ENCODE peak calls at places on chromosomes 12 and 14, in five cellular contexts. U is transverse colon, C is stomach, W is SK-N-SH, S is endothelial cell of umbilical vein. G is an unnamed sample. For H3K4me1, the result is how much of the 10 kb centered on the place peaks cover.

GRCh38 chr12:20272801-20273200 is 95.5 kb upstream of the PDE3A start:
- DNase-seq in U (no peak), C (no peak), W (no peak), S (no peak), G (no peak)

GRCh38 chr12:29754235-29755189 is 29.2 kb downstream of the TMTC1 start:
- DNase-seq in U (no peak), C (no peak), W (no peak), S (peak), G (no peak)

GRCh38 chr14:61713724-61714437 is 18.6 kb downstream of the HIF1A start:
- DNase-seq in U (no peak), C (no peak), W (no peak), S (no peak), G (no peak)

GRCh38 chr12:13404111-13404628 is 207.6 kb downstream of the EMP1 start:
- DNase-seq in U (no peak), C (no peak), W (no peak), S (no peak), G (no peak)

GRCh38 chr12:131867891-131868675 is 26.3 kb upstream of the ULK1 start:
- DNase-seq in U (no peak), C (no peak), W (peak), S (no peak), G (no peak)

GRCh38 chr14:56422703-56423213 is 156.8 kb upstream of the TMEM260 start:
- DNase-seq in U (peak), C (peak), W (peak), S (peak), G (peak)

GRCh38 chr12:93426406-93426805 is 15.3 kb downstream of the UBE2N start:
- DNase-seq in U (no peak), C (no peak), W (no peak), S (peak), G (no peak)

GRCh38 chr12:89349814-89350213 is 2.5 kb downstream of the DUSP6 start:
- DNase-seq in U (peak), C (no peak), W (peak), S (peak), G (peak)

GRCh38 chr12:7108928-7109920 is at the start of gene C1RL:
- DNase-seq in U (peak), C (peak), W (peak), S (peak), G (peak)

GRCh38 chr14:88868558-88869159 is 44.2 kb downstream of the TTC8 start:
- DNase-seq in U (no peak), C (no peak), W (peak), S (peak), G (no peak)

GRCh38 chr12:125386652-125387051 is 321.4 kb downstream of the AACS start:
- DNase-seq in U (no peak), C (no peak), W (no peak), S (no peak), G (no peak)

GRCh38 chr12:18275974-18276373 is 14.7 kb downstream of the PIK3C2G start:
- DNase-seq in U (no peak), C (no peak), W (no peak), S (no peak), G (no peak)

GRCh38 chr12:100391856-100392255 is 35.0 kb downstream of the SLC17A8 start:
- DNase-seq in U (peak), C (peak), W (no peak), S (no peak), G (no peak)

GRCh38 chr12:63752283-63752682 is 27.4 kb upstream of the RXYLT1 start:
- DNase-seq in U (no peak), C (no peak), W (no peak), S (no peak), G (no peak)

GRCh38 chr12:65203376-65203775 is 34.0 kb downstream of the LEMD3 start:
- DNase-seq in U (no peak), C (no peak), W (no peak), S (no peak), G (no peak)

GRCh38 chr12:69062838-69063237 is 129.9 kb upstream of the CPM start:
- DNase-seq in U (no peak), C (no peak), W (no peak), S (no peak), G (no peak)

GRCh38 chr12:19529933-19530630 is 90.8 kb downstream of the AEBP2 start:
- DNase-seq in U (no peak), C (no peak), W (peak), S (peak), G (no peak)

GRCh38 chr12:105740970-105741725 is 397.6 kb downstream of the NUAK1 start:
- DNase-seq in U (no peak), C (no peak), W (no peak), S (peak), G (peak)

GRCh38 chr12:123998960-123999359 is 25.9 kb downstream of the ZNF664 start:
- DNase-seq in U (no peak), C (no peak), W (no peak), S (no peak), G (no peak)

GRCh38 chr14:58298880-58299664 is 717 bp downstream of the ARID4A start:
- DNase-seq in U (peak), C (peak), W (peak), S (peak), G (peak)

GRCh38 chr12:124745891-124746570 is 117.6 kb downstream of the SCARB1 start:
- DNase-seq in U (peak), C (peak), W (peak), S (peak), G (peak)

GRCh38 chr12:27843714-27844245 is 63.7 kb upstream of the MANSC4 start:
- DNase-seq in U (no peak), C (no peak), W (no peak), S (no peak), G (no peak)

GRCh38 chr14:51711505-51711904 is 59.8 kb downstream of the FRMD6 start:
- DNase-seq in U (no peak), C (no peak), W (no peak), S (no peak), G (no peak)

GRCh38 chr14:88005978-88006851 is 1.3 kb downstream of the GPR65 start:
- DNase-seq in U (peak), C (no peak), W (no peak), S (no peak), G (no peak)

GRCh38 chr14:91835197-91835919 is 32.0 kb downstream of the TC2N start:
- DNase-seq in U (peak), C (peak), W (no peak), S (no peak), G (no peak)

GRCh38 chr14:63404906-63405305 is 86.2 kb upstream of the GPHB5 start:
- DNase-seq in U (peak), C (no peak), W (no peak), S (no peak), G (no peak)

GRCh38 chr12:80332827-80333226 is 111.2 kb upstream of the PTPRQ start:
- DNase-seq in U (no peak), C (no peak), W (no peak), S (no peak), G (no peak)

GRCh38 chr14:91325211-91325610 is 80.7 kb upstream of the GPR68 start:
- DNase-seq in U (no peak), C (no peak), W (no peak), S (no peak), G (no peak)

GRCh38 chr12:16421806-16422205 is 74.4 kb downstream of the MGST1 start:
- DNase-seq in U (no peak), C (no peak), W (no peak), S (no peak), G (no peak)

GRCh38 chr14:84750284-84750683 is 779.7 kb upstream of the FLRT2 start:
- DNase-seq in U (no peak), C (no peak), W (no peak), S (peak), G (no peak)

GRCh38 chr12:53726342-53726741 is 910 bp downstream of the CALCOCO1 start:
- DNase-seq in U (no peak), C (no peak), W (no peak), S (no peak), G (no peak)

GRCh38 chr14:97713023-97713422 is 915.8 kb downstream of the VRK1 start:
- DNase-seq in U (no peak), C (no peak), W (no peak), S (no peak), G (no peak)

GRCh38 chr12:51364026-51364425 is 17.5 kb upstream of the CELA1 start:
- DNase-seq in U (no peak), C (no peak), W (no peak), S (no peak), G (no peak)

GRCh38 chr12:125408718-125409117 is 343.5 kb downstream of the AACS start:
- DNase-seq in U (no peak), C (no peak), W (no peak), S (no peak), G (no peak)

GRCh38 chr14:71529855-71530254 is 402.4 kb upstream of the RGS6 start:
- DNase-seq in U (no peak), C (no peak), W (no peak), S (no peak), G (no peak)

GRCh38 chr12:19772776-19773175 is 333.5 kb downstream of the AEBP2 start:
- DNase-seq in U (no peak), C (no peak), W (no peak), S (no peak), G (no peak)

GRCh38 chr14:51167587-51168219 is 72.3 kb upstream of the TMX1 start:
- DNase-seq in U (no peak), C (no peak), W (no peak), S (no peak), G (no peak)

GRCh38 chr12:91003737-91004136 is 1.0 kb downstream of the EPYC start:
- DNase-seq in U (no peak), C (no peak), W (no peak), S (no peak), G (no peak)
- TF ChIP-seq POLR2AphosphoS5 in U (no peak), C (no peak), W (no peak), S (no peak), G (no peak)

DNA sequence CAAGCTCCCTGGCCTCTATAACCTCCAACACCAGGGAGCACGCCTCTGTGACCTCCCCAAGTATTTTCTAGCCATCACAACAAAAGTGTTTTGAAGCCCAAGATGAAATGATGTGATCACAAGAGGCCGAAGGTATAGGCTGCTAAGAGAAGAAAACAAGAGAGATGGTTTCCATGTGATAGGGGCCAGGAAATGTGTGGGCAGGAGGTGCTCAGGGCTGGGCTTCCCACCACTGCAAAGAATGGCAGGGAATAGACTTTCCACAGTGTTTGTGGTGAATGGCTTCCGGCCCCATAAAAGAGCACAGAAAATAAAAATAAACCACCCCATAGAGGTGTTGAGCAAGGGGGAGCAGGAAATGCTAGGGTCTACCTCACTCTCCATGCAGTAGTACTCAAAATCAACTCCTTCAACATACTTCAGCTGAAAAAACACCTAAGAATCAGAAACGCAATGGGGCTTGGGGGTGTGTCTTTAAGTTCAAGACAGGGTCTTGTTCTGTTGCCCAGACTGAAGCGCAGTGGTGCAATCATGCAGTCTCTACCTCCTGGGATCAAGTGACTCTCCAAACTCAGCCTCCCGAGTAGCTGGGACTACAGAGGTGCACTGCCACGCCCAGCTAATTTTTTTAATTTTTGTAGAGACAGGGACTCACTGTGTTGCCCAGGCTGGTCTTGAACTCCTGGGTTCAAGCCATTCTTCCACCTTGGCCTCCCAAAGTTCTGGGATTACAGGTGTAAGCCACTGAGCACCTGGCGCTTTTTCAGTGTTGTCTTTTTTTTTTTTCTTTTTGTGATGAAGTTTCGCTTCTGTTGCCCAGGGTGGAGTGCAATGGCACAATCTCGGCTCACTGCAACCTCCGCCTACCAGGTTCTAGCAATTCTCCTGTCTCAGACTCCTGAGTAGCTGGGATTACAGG is 27.1 kb downstream of the DAD1 start:
- DNase-seq in U (peak), C (no peak), W (no peak), S (peak), G (no peak)
- H3K4me1 ChIP-seq in U (half or more), C (half or more), W (under half), S (under half), G (half or more)

DNA sequence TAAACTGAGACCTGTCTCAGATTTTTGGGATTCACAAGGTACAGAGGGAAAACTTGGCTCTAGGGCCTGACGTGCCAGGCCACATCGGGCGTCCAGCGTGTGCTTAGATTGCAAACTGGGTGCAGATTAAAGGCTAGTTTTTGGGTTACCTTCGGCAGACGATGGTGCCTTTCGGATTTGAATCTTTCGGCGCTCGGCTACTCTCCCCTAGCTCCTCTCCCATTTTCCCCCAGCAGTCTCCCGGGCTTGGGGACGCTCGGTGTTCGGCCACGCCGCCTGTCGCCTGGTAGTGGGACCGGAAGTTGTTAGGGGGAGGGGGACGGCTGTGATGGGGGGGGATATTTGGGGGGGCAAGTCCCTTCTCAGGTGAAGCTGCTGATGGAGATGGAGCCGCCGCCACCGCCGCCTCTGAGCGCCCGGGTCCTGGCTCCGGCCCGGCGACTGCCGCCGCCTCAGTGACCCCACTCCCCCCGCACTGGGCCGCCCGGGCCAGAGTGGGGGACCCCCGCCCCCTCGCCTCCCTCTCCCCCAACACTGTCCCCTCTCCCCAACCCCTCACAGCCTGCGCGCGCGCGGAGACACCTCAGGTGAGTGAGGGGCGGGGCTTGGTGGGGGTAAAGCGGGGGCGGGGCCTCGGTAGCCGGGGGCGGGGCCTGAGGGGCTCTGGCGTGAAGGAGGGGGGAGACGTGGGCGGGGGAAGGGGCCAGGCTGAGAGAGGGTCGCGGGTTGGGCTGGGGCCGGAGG is 10.2 kb downstream of the SUOX start:
- DNase-seq in U (peak), C (peak), W (peak), S (peak), G (peak)
- TF ChIP-seq POLR2AphosphoS5 in U (no peak), C (peak), W (peak), S (no peak), G (peak)

GRCh38 chr12:62731378-62731710 is 203.6 kb downstream of the PPM1H start:
- DNase-seq in U (no peak), C (no peak), W (no peak), S (no peak), G (no peak)

GRCh38 chr12:62730649-62731377 is 204.1 kb downstream of the PPM1H start:
- DNase-seq in U (no peak), C (no peak), W (no peak), S (peak), G (no peak)

GRCh38 chr12:62737201-62737600 is 197.7 kb downstream of the PPM1H start:
- DNase-seq in U (no peak), C (no peak), W (no peak), S (no peak), G (no peak)

GRCh38 chr12:62736596-62736995 is 198.4 kb downstream of the PPM1H start:
- DNase-seq in U (no peak), C (no peak), W (no peak), S (no peak), G (no peak)

GRCh38 chr12:62732861-62733427 is 202.0 kb downstream of the PPM1H start:
- DNase-seq in U (no peak), C (no peak), W (no peak), S (peak), G (no peak)
- H3K4me1 ChIP-seq in U (under half), C (under half), W (under half), S (under half), G (under half)

DNA sequence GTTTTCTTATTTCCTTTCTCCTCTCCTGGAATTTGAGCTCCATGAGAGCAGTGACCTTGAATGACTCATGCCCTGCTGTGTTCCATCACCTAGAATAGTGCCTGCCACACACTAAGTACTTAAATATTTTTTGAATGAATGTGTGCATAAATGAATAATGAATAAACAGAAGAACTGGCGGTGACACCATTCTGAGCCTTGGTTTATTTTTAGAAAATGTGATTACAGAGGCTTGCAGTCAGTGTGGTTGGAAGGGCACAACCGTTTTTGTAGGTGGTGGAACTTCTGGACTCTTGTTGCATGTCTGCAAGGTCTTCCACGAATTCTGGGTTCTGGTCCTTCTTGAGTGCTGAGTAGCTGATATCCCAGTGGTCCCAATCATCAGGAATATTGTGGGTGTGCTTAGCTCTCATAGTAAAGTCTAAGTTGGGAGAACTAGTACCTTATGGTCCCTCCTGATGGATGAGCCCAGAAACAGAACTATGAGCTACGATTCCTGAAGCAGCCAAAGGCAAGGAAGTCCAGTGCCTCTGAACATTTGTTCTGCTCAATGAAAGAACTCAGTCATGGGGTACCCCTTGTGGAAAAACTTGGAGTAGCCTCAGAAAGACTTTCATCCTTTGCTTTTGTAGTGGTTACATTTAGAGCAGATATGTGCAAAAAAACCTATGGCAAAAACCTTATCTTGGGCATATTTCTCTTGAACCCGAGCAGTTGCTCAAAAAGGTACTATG is 28.8 kb upstream of the BHLHE41 start:
- DNase-seq in U (no peak), C (no peak), W (no peak), S (peak), G (no peak)
- TF ChIP-seq POLR2AphosphoS5 in U (peak), C (peak), W (peak), S (peak), G (peak)

DNA sequence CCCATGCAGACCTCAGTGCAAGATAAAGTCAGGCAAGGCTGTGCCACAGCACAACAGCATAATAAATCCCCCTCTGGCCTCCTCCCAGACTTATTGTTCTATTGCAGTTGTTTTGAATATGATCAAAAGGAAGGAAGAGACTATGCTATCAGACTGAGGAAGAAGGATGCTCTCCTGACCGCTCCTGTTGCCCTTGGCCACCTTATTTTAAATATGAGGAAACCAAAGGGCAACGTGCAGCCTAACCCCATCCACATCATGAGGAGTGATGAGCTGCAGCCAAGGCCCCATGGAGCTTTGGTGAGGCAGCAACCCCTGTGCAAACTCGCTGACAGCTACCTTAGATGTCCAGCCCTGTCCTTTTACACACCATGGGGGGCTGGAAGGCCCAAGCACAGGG is 291.7 kb downstream of the ZFP36L1 start:
- DNase-seq in U (no peak), C (no peak), W (no peak), S (peak), G (no peak)
- H3K4me1 ChIP-seq in U (under half), C (under half), W (under half), S (under half), G (under half)

GRCh38 chr14:75229923-75230792 is 48.5 kb upstream of the FOS start:
- DNase-seq in U (peak), C (peak), W (no peak), S (peak), G (no peak)
- TF ChIP-seq POLR2AphosphoS5 in U (peak), C (no peak), W (no peak), S (no peak), G (no peak)

GRCh38 chr14:74979442-74980397 is 23.0 kb upstream of the EIF2B2 start:
- DNase-seq in U (no peak), C (no peak), W (peak), S (peak), G (no peak)

GRCh38 chr14:74977164-74977900 is 21.9 kb upstream of the PGF start:
- DNase-seq in U (no peak), C (no peak), W (no peak), S (no peak), G (no peak)

GRCh38 chr14:74979029-74979428 is 23.6 kb upstream of the PGF start:
- DNase-seq in U (no peak), C (no peak), W (peak), S (no peak), G (no peak)

GRCh38 chr14:74977901-74978385 is 22.5 kb upstream of the PGF start:
- DNase-seq in U (no peak), C (no peak), W (no peak), S (no peak), G (no peak)

GRCh38 chr14:74978416-74978947 is 23.1 kb upstream of the PGF start:
- DNase-seq in U (no peak), C (no peak), W (peak), S (no peak), G (no peak)
- H3K4me1 ChIP-seq in U (under half), C (under half), W (under half), S (half or more), G (under half)

GRCh38 chr12:58443273-58443980 is 476.9 kb downstream of the LRIG3 start:
- DNase-seq in U (peak), C (no peak), W (peak), S (peak), G (no peak)

GRCh38 chr12:58441483-58441882 is 478.8 kb downstream of the LRIG3 start:
- DNase-seq in U (no peak), C (no peak), W (no peak), S (no peak), G (no peak)

GRCh38 chr12:58443981-58444371 is 476.3 kb downstream of the LRIG3 start:
- DNase-seq in U (peak), C (no peak), W (no peak), S (no peak), G (no peak)
- TF ChIP-seq POLR2AphosphoS5 in U (peak), C (peak), W (no peak), S (no peak), G (no peak)

G was measured in sigmoid colon.